ENCODE peak calls at places on chromosomes 16 and 17, in nine cellular contexts. One of them, this sample, is unnamed.

GRCh38 chr17:41801374-41802062 is 10.2 kb downstream of the P3H4 start:
- DNase-seq in fibroblast of lung: peak; percentile 77
- DNase-seq in CD8-positive, alpha-beta T cell: peak; percentile 72
- DNase-seq in heart right ventricle: peak; percentile 85
- DNase-seq in HFF-Myc: no peak
- DNase-seq in thyroid gland: peak; percentile 94
- DNase-seq in mammary epithelial cell: peak; percentile 76
- DNase-seq in cardiac fibroblast: peak; percentile 82
- DNase-seq in astrocyte of the cerebellum: peak; percentile 61
- DNase-seq in this sample: peak; percentile 81

GRCh38 chr17:42276609-42277341 is 584 bp upstream of the STAT5B start:
- DNase-seq in fibroblast of lung: peak; percentile 85
- DNase-seq in CD8-positive, alpha-beta T cell: peak; percentile 16
- DNase-seq in heart right ventricle: peak; percentile 74
- DNase-seq in HFF-Myc: peak; percentile 66
- DNase-seq in thyroid gland: peak; percentile 78
- DNase-seq in mammary epithelial cell: peak; percentile 65
- DNase-seq in cardiac fibroblast: peak; percentile 89
- DNase-seq in astrocyte of the cerebellum: peak; percentile 74
- DNase-seq in this sample: peak; percentile 90

GRCh38 chr16:31700530-31701388 is 172.8 kb upstream of the ZNF267 start:
- DNase-seq in fibroblast of lung: peak; percentile 39
- DNase-seq in CD8-positive, alpha-beta T cell: peak; percentile 83
- DNase-seq in heart right ventricle: peak; percentile 79
- DNase-seq in HFF-Myc: no peak
- DNase-seq in thyroid gland: peak; percentile 96
- DNase-seq in mammary epithelial cell: peak; percentile 86
- DNase-seq in cardiac fibroblast: peak; percentile 58
- DNase-seq in astrocyte of the cerebellum: peak; percentile 68
- DNase-seq in this sample: peak; percentile 44

GRCh38 chr17:14833201-14833773 is 431.8 kb downstream of the PMP22 start:
- DNase-seq in fibroblast of lung: peak; percentile 75
- DNase-seq in CD8-positive, alpha-beta T cell: no peak
- DNase-seq in heart right ventricle: no peak
- DNase-seq in HFF-Myc: peak; percentile 53
- DNase-seq in thyroid gland: no peak
- DNase-seq in mammary epithelial cell: peak; percentile 54
- DNase-seq in cardiac fibroblast: peak; percentile 59
- DNase-seq in astrocyte of the cerebellum: peak; percentile 11
- DNase-seq in this sample: peak; percentile 74

GRCh38 chr17:57463103-57463885 is 207.0 kb downstream of the MSI2 start:
- DNase-seq in fibroblast of lung: peak; percentile 36
- DNase-seq in CD8-positive, alpha-beta T cell: no peak
- DNase-seq in heart right ventricle: no peak
- DNase-seq in HFF-Myc: no peak
- DNase-seq in thyroid gland: peak; percentile 65
- DNase-seq in mammary epithelial cell: peak; percentile 80
- DNase-seq in cardiac fibroblast: peak; percentile 60
- DNase-seq in astrocyte of the cerebellum: no peak
- DNase-seq in this sample: peak; percentile 51

GRCh38 chr17:32518856-32519768 is 32.3 kb downstream of the CDK5R1 start:
- DNase-seq in fibroblast of lung: peak; percentile 6
- DNase-seq in CD8-positive, alpha-beta T cell: peak; percentile 73
- DNase-seq in heart right ventricle: peak; percentile 62
- DNase-seq in HFF-Myc: no peak
- DNase-seq in thyroid gland: peak; percentile 70
- DNase-seq in mammary epithelial cell: peak; percentile 69
- DNase-seq in cardiac fibroblast: no peak
- DNase-seq in astrocyte of the cerebellum: no peak
- DNase-seq in this sample: peak; percentile 36

GRCh38 chr17:48215583-48216139 is 108.1 kb downstream of the SNX11 start:
- DNase-seq in fibroblast of lung: peak; percentile 56
- DNase-seq in CD8-positive, alpha-beta T cell: no peak
- DNase-seq in heart right ventricle: no peak
- DNase-seq in HFF-Myc: no peak
- DNase-seq in thyroid gland: no peak
- DNase-seq in mammary epithelial cell: peak; percentile 31
- DNase-seq in cardiac fibroblast: peak; percentile 51
- DNase-seq in astrocyte of the cerebellum: peak; percentile 18
- DNase-seq in this sample: peak; percentile 43

GRCh38 chr16:59179446-59180082 is 445.4 kb upstream of the GOT2 start:
- DNase-seq in fibroblast of lung: peak; percentile 73
- DNase-seq in CD8-positive, alpha-beta T cell: no peak
- DNase-seq in heart right ventricle: no peak
- DNase-seq in HFF-Myc: no peak
- DNase-seq in thyroid gland: no peak
- DNase-seq in mammary epithelial cell: no peak
- DNase-seq in cardiac fibroblast: no peak
- DNase-seq in astrocyte of the cerebellum: no peak
- DNase-seq in this sample: no peak

DNA sequence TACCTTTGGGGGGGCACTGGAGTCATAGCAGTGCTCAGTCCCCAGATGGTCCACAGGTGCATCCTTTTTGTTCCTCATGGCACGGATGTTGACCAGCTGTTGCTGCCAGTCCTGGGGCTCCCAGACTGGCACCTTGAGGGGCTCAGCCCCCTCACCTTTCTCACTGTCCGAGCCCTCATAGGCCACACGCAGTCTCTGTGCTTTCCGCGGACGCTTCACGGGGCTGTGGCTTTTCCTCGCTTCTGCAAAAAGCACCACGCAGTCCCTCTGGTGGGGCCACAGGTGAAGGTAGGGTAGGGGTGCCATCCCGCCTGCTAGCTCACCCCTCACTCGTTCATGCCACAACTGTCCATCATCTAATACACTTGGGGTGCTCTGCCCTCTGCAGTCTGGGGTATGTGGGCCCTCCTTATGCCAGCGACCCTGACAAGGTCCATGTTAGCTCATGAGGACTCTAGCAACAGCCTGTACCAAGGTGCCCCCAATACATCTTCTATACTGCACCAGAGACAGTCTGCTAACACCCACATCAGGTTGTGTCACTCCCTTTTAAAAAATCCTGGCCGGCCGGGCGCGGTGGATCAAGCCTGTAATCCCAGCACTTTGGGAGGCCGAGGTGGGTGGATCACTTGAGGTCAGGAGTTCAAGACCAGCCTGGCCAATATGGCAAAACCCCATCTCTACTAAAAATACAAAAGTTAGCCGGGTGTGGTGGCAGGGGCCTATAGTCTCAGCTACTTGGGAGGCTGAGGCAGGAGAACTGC is 1.3 kb downstream of the NTHL1 start:
- DNase-seq in fibroblast of lung: no peak
- DNase-seq in CD8-positive, alpha-beta T cell: no peak
- DNase-seq in heart right ventricle: no peak
- DNase-seq in HFF-Myc: no peak
- DNase-seq in thyroid gland: no peak
- DNase-seq in mammary epithelial cell: no peak
- DNase-seq in cardiac fibroblast: no peak
- DNase-seq in astrocyte of the cerebellum: no peak
- DNase-seq in this sample: no peak
- H3K4me3 ChIP-seq in fibroblast of lung: no peak overlapping the region
- H3K4me3 ChIP-seq in CD8-positive, alpha-beta T cell: no peak overlapping the region
- H3K4me3 ChIP-seq in heart right ventricle: peak overlapping the region; percentile 87
- H3K4me3 ChIP-seq in HFF-Myc: peak overlapping the region; percentile 62
- H3K4me3 ChIP-seq in thyroid gland: no peak overlapping the region
- H3K4me3 ChIP-seq in mammary epithelial cell: no peak overlapping the region
- H3K4me3 ChIP-seq in cardiac fibroblast: no peak overlapping the region
- H3K4me3 ChIP-seq in astrocyte of the cerebellum: no peak overlapping the region
- H3K4me3 ChIP-seq in this sample: no peak overlapping the region

GRCh38 chr16:67869653-67870052 is 3.2 kb upstream of the EDC4 start:
- DNase-seq in fibroblast of lung: no peak
- DNase-seq in CD8-positive, alpha-beta T cell: no peak
- DNase-seq in heart right ventricle: no peak
- DNase-seq in HFF-Myc: no peak
- DNase-seq in thyroid gland: no peak
- DNase-seq in mammary epithelial cell: no peak
- DNase-seq in cardiac fibroblast: no peak
- DNase-seq in astrocyte of the cerebellum: no peak
- DNase-seq in this sample: no peak
- TF ChIP-seq CTCF in fibroblast of lung: no peak
- TF ChIP-seq CTCF in CD8-positive, alpha-beta T cell: no peak
- TF ChIP-seq CTCF in heart right ventricle: no peak
- TF ChIP-seq CTCF in HFF-Myc: no peak
- TF ChIP-seq CTCF in thyroid gland: no peak
- TF ChIP-seq CTCF in mammary epithelial cell: no peak
- TF ChIP-seq CTCF in cardiac fibroblast: no peak
- TF ChIP-seq CTCF in astrocyte of the cerebellum: no peak
- TF ChIP-seq CTCF in this sample: no peak

GRCh38 chr17:17749921-17750320 is 68.7 kb downstream of the RAI1 start:
- DNase-seq in fibroblast of lung: peak; percentile 54
- DNase-seq in CD8-positive, alpha-beta T cell: no peak
- DNase-seq in heart right ventricle: no peak
- DNase-seq in HFF-Myc: peak; percentile 59
- DNase-seq in thyroid gland: no peak
- DNase-seq in mammary epithelial cell: peak; percentile 57
- DNase-seq in cardiac fibroblast: peak; percentile 54
- DNase-seq in astrocyte of the cerebellum: no peak
- DNase-seq in this sample: peak; percentile 75

GRCh38 chr17:17751996-17752821 is 71.0 kb downstream of the RAI1 start:
- DNase-seq in fibroblast of lung: peak; percentile 92
- DNase-seq in CD8-positive, alpha-beta T cell: peak; percentile 96
- DNase-seq in heart right ventricle: peak; percentile 97
- DNase-seq in HFF-Myc: peak; percentile 67
- DNase-seq in thyroid gland: peak; percentile 96
- DNase-seq in mammary epithelial cell: peak; percentile 93
- DNase-seq in cardiac fibroblast: peak; percentile 97
- DNase-seq in astrocyte of the cerebellum: peak; percentile 80
- DNase-seq in this sample: peak; percentile 97

GRCh38 chr17:17751489-17751995 is 70.3 kb downstream of the RAI1 start:
- DNase-seq in fibroblast of lung: no peak
- DNase-seq in CD8-positive, alpha-beta T cell: no peak
- DNase-seq in heart right ventricle: no peak
- DNase-seq in HFF-Myc: no peak
- DNase-seq in thyroid gland: no peak
- DNase-seq in mammary epithelial cell: no peak
- DNase-seq in cardiac fibroblast: no peak
- DNase-seq in astrocyte of the cerebellum: no peak
- DNase-seq in this sample: no peak

GRCh38 chr17:17749025-17749772 is 67.9 kb downstream of the RAI1 start:
- DNase-seq in fibroblast of lung: no peak
- DNase-seq in CD8-positive, alpha-beta T cell: no peak
- DNase-seq in heart right ventricle: peak; percentile 51
- DNase-seq in HFF-Myc: no peak
- DNase-seq in thyroid gland: no peak
- DNase-seq in mammary epithelial cell: no peak
- DNase-seq in cardiac fibroblast: no peak
- DNase-seq in astrocyte of the cerebellum: no peak
- DNase-seq in this sample: no peak

DNA sequence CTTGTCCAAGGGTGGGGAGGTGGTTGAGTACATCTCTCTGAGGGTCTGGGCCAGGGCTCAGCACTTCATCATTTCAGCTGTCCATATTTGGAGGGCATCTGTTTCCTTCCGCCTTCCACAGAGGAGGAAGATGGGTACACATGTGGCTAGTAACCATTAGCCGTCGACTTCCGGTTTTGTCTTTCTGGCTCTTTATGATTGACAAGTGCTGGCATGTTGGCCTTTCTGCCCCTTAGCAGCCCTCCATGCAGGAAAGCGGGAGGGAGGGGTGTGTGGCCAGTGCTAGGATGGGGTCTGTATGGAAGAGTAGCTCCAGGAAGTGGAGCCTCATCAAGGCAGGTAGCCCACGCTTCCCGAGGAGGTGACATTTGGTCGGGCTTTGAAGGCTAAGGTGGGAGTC is 69.6 kb downstream of the RAI1 start:
- DNase-seq in fibroblast of lung: no peak
- DNase-seq in CD8-positive, alpha-beta T cell: no peak
- DNase-seq in heart right ventricle: no peak
- DNase-seq in HFF-Myc: no peak
- DNase-seq in thyroid gland: no peak
- DNase-seq in mammary epithelial cell: no peak
- DNase-seq in cardiac fibroblast: no peak
- DNase-seq in astrocyte of the cerebellum: no peak
- DNase-seq in this sample: no peak
- H3K4me3 ChIP-seq in fibroblast of lung: no peak overlapping the region
- H3K4me3 ChIP-seq in CD8-positive, alpha-beta T cell: peak overlapping the region; percentile 42
- H3K4me3 ChIP-seq in heart right ventricle: peak overlapping the region; percentile 7
- H3K4me3 ChIP-seq in HFF-Myc: no peak overlapping the region
- H3K4me3 ChIP-seq in thyroid gland: no peak overlapping the region
- H3K4me3 ChIP-seq in mammary epithelial cell: no peak overlapping the region
- H3K4me3 ChIP-seq in cardiac fibroblast: no peak overlapping the region
- H3K4me3 ChIP-seq in astrocyte of the cerebellum: no peak overlapping the region
- H3K4me3 ChIP-seq in this sample: no peak overlapping the region

GRCh38 chr17:82424863-82425159 is 6.4 kb upstream of the OGFOD3 start:
- DNase-seq in fibroblast of lung: no peak
- DNase-seq in CD8-positive, alpha-beta T cell: no peak
- DNase-seq in heart right ventricle: no peak
- DNase-seq in HFF-Myc: no peak
- DNase-seq in thyroid gland: no peak
- DNase-seq in mammary epithelial cell: no peak
- DNase-seq in cardiac fibroblast: no peak
- DNase-seq in astrocyte of the cerebellum: no peak
- DNase-seq in this sample: no peak
- TF ChIP-seq CTCF in fibroblast of lung: no peak
- TF ChIP-seq CTCF in CD8-positive, alpha-beta T cell: peak; percentile 12
- TF ChIP-seq CTCF in heart right ventricle: no peak
- TF ChIP-seq CTCF in HFF-Myc: no peak
- TF ChIP-seq CTCF in thyroid gland: no peak
- TF ChIP-seq CTCF in mammary epithelial cell: no peak
- TF ChIP-seq CTCF in cardiac fibroblast: no peak
- TF ChIP-seq CTCF in astrocyte of the cerebellum: no peak
- TF ChIP-seq CTCF in this sample: no peak

DNA sequence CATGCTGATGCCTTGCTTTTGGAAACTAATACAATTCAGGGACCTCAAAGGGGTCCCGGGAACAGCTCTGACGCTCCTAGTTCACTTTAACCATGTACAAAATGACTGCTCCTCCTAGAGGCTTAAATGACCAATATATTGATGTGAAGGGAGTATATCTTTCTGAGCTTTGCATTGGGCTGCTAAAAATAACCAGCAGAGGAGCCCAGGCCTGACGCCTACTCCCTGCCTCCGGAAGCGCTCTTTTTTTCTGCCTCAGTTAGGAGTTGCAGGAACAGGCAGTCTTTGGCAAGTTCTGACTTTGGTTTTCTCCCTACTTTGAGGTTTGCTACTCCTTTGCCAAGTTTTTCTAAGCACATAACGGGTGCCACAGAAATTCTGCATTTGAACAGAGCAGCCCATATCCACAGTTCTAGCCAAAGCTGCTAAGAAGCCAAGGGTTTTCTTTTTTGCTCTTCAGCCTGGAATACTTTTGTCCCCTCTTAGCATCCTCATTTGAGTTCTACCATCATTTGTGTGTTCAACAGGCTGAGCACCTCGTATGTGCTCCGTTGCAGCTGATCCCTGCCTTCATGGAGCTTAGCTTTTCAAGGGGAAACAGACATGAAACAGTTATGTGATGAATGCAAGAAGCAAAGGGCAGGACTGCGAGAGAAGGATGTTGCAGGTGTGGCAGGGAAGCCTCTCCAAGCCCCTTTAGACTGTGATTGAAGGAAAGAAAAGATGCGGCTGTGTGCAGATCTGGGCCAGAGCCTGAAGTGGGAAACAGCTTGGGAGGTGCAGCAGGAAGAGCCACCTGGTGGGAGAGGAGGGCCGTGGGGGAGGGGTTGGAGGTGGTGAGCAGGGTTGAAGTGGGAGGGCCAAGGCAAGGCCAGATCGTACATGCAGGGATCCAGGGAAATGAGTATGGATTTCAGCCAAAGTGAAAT is 2.8 kb upstream of the NAGPA start:
- DNase-seq in fibroblast of lung: no peak
- DNase-seq in CD8-positive, alpha-beta T cell: no peak
- DNase-seq in heart right ventricle: no peak
- DNase-seq in HFF-Myc: no peak
- DNase-seq in thyroid gland: no peak
- DNase-seq in mammary epithelial cell: no peak
- DNase-seq in cardiac fibroblast: peak; percentile 75
- DNase-seq in astrocyte of the cerebellum: no peak
- DNase-seq in this sample: no peak
- H3K4me3 ChIP-seq in fibroblast of lung: no peak overlapping the region
- H3K4me3 ChIP-seq in CD8-positive, alpha-beta T cell: no peak overlapping the region
- H3K4me3 ChIP-seq in heart right ventricle: no peak overlapping the region
- H3K4me3 ChIP-seq in HFF-Myc: no peak overlapping the region
- H3K4me3 ChIP-seq in thyroid gland: no peak overlapping the region
- H3K4me3 ChIP-seq in mammary epithelial cell: no peak overlapping the region
- H3K4me3 ChIP-seq in cardiac fibroblast: no peak overlapping the region
- H3K4me3 ChIP-seq in astrocyte of the cerebellum: no peak overlapping the region
- H3K4me3 ChIP-seq in this sample: no peak overlapping the region

This sample was measured in fibroblast of villous mesenchyme.